ENCODE peak calls at places on chromosomes 4 and X, in nine cellular contexts. D is CD4-positive, alpha-beta memory T cell; M is tibial artery; A is sigmoid colon; Z is GM23338; K is astrocyte; L is fibroblast of lung; O is body of pancreas; E is mesendoderm. C is an unnamed sample.

GRCh38 chrX:118550792-118551191 is 55.2 kb downstream of the DOCK11 start:
- DNase-seq in L (peak; percentile 23), Z (no peak), D (no peak), O (no peak), E (no peak), A (no peak), M (no peak), K (peak; percentile 6), C (no peak)

GRCh38 chr4:24489870-24490269 is 94.5 kb downstream of the DHX15 start:
- DNase-seq in M (no peak), L (no peak), A (peak; percentile 71), Z (no peak), E (no peak), O (no peak), D (no peak), K (no peak), C (no peak)

GRCh38 chrX:95536661-95537060 is 1148.0 kb upstream of the DIAPH2 start:
- DNase-seq in A (no peak), O (no peak), E (no peak), D (no peak), K (no peak), L (no peak), M (no peak), Z (no peak), C (no peak)

GRCh38 chr4:100095729-100096595 is 94.3 kb downstream of the DDIT4L start:
- DNase-seq in E (peak; percentile 90), L (peak; percentile 73), Z (peak; percentile 83), D (peak; percentile 52), A (peak; percentile 84), O (peak; percentile 71), K (peak; percentile 60), M (peak; percentile 72), C (peak; percentile 79)

GRCh38 chr4:107519057-107519456 is 201.0 kb downstream of the PAPSS1 start:
- DNase-seq in L (peak; percentile 24), D (no peak), Z (peak; percentile 64), M (no peak), O (no peak), A (no peak), K (no peak), E (peak; percentile 47), C (no peak)

GRCh38 chrX:66728818-66729271 is 90.0 kb upstream of the EDA2R start:
- DNase-seq in O (peak; percentile 38), M (peak; percentile 22), Z (peak; percentile 68), L (peak; percentile 44), D (peak; percentile 60), A (peak; percentile 57), K (peak; percentile 16), E (peak; percentile 76), C (peak; percentile 64)

GRCh38 chrX:123159403-123159802 is 24.7 kb upstream of the GRIA3 start:
- DNase-seq in D (no peak), Z (no peak), M (no peak), A (no peak), E (no peak), L (no peak), K (no peak), O (no peak), C (no peak)

GRCh38 chr4:1463088-1463926 is 57.1 kb upstream of the NKX1-1 start:
- DNase-seq in M (no peak), D (no peak), E (no peak), L (peak; percentile 7), O (no peak), A (no peak), Z (no peak), K (no peak), C (peak; percentile 72)

GRCh38 chrX:136453771-136454170 is 34.0 kb upstream of the BRS3 start:
- DNase-seq in K (no peak), Z (no peak), O (no peak), D (no peak), E (no peak), M (no peak), A (no peak), L (no peak), C (no peak)

GRCh38 chr4:76253511-76253910 is 2.0 kb downstream of the FAM47E start:
- DNase-seq in D (no peak), M (no peak), L (no peak), E (no peak), A (no peak), K (no peak), O (no peak), Z (no peak), C (no peak)

GRCh38 chrX:113644426-113644825 is 803.8 kb upstream of the AMOT start:
- DNase-seq in M (no peak), E (no peak), K (peak; percentile 64), O (no peak), Z (no peak), D (no peak), L (peak; percentile 73), A (no peak), C (no peak)

GRCh38 chrX:45710081-45710801 is 509.6 kb upstream of the DIPK2B start:
- DNase-seq in Z (no peak), E (no peak), D (no peak), A (no peak), K (peak; percentile 99), L (peak; percentile 99), M (no peak), O (no peak), C (no peak)

GRCh38 chrX:13009256-13009655 is 34.3 kb downstream of the TMSB4X start:
- DNase-seq in D (no peak), Z (no peak), K (no peak), L (peak; percentile 45), A (no peak), E (no peak), M (no peak), O (peak; percentile 63), C (no peak)

GRCh38 chrX:39859991-39860861 is 237.5 kb downstream of the BCOR start:
- DNase-seq in M (no peak), O (no peak), D (peak; percentile 90), A (peak; percentile 68), E (peak; percentile 91), Z (peak; percentile 33), L (peak; percentile 92), K (peak; percentile 91), C (no peak)
- H3K4me1 ChIP-seq in M (peaks cover 16% of the 10 kb centered on the region), O (no peaks in the 10 kb centered on the region), D (peaks cover 28% of the 10 kb centered on the region), A (no peaks in the 10 kb centered on the region), E (peaks cover 4% of the 10 kb centered on the region), Z (no peaks in the 10 kb centered on the region), L (no peaks in the 10 kb centered on the region), K (peaks cover 22% of the 10 kb centered on the region), C (no peaks in the 10 kb centered on the region)

DNA sequence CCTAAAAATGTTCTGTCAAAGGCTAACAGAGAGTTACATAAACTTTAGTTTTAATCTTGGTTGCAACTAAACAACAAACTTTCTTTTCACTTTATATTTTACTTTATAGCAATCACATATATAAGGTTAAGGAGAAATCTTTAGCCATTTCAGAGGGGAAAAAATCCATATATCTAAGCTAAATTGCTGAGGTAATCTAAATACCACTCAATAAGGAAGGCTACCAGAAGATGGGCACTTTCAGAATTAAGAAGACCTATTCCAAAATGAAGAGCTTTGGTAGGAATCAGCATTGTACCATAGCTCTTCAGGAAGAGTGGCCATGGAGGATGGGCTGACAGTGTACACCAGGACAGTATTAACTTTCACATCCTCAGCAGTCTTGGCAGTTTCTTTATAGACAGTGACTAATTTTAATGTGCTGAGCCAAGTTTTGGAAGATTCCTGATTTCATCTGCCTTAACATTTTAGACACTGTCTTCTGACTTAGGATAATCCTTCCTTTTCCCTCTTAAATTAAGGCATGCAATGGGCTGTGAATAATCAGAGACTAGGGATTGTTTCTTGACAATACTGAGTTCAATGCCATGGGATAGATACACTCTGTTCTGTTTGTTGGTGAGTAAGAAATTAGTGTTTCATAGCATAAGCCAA is 7.1 kb downstream of the FAT4 start:
- DNase-seq in D (no peak), A (no peak), L (peak; percentile 65), Z (no peak), K (peak; percentile 58), O (no peak), M (no peak), E (no peak), C (no peak)
- H3K4me1 ChIP-seq in D (no peaks in the 10 kb centered on the region), A (peaks cover 34% of the 10 kb centered on the region), L (peaks cover 2% of the 10 kb centered on the region), Z (peaks cover 26% of the 10 kb centered on the region), K (peaks cover 28% of the 10 kb centered on the region), O (peaks cover 20% of the 10 kb centered on the region), M (peaks cover 90% of the 10 kb centered on the region), E (no peaks in the 10 kb centered on the region), C (peaks cover 10% of the 10 kb centered on the region)

GRCh38 chr4:159175989-159176375 is 73.1 kb downstream of the RAPGEF2 start:
- DNase-seq in K (no peak), O (no peak), Z (no peak), A (no peak), D (no peak), E (no peak), L (no peak), M (no peak), C (no peak)

GRCh38 chr4:159178147-159178541 is 75.3 kb downstream of the RAPGEF2 start:
- DNase-seq in A (no peak), L (peak; percentile 12), O (no peak), D (no peak), E (no peak), M (no peak), Z (no peak), K (no peak), C (no peak)

GRCh38 chr4:159177265-159178146 is 74.6 kb downstream of the RAPGEF2 start:
- DNase-seq in L (no peak), E (no peak), D (no peak), O (no peak), K (no peak), A (no peak), M (no peak), Z (no peak), C (no peak)

GRCh38 chr4:159174645-159175147 is 71.8 kb downstream of the RAPGEF2 start:
- DNase-seq in A (no peak), Z (no peak), D (no peak), O (no peak), M (no peak), E (no peak), L (no peak), K (no peak), C (no peak)

DNA sequence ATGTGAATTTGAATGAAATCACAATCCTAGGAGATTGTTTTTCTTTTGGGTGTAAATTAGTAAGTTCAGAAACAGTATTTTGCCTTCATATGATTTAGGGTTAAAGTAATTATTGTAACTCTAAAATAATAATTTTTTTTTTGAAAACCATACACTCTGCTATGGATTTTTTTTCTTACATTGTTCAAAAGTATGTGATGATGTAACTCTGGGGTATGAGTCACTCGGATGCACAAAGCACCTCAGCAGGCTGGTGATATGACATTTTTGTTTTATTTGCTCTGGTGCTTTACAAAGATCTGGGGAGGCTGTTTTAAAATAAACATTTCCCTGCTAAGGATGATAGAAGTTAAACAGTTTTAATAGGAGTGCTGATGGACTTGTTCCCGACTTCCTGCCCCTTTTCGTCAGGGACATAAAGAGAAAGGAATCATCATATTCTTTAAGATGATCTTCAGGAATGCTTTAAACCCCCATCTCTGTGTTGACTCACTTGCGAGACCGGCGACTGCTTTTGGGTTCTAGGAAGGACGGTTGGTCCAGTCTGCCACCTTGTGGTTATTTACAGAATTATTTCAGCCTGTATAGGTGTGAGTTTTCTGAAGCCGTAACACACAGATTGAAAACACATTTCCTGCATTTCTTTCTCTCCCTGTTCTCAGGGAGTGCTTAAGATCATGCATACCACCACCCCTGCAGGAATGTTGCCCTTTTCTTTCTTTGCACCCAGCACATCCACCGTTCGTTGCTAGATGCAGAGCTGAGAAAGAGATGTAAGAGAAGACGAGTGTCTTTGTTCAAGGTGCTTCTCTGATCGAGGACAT is 72.5 kb downstream of the RAPGEF2 start:
- DNase-seq in L (peak; percentile 88), K (peak; percentile 83), D (peak; percentile 59), Z (peak; percentile 97), E (peak; percentile 97), M (peak; percentile 70), A (peak; percentile 80), O (peak; percentile 61), C (no peak)
- H3K4me1 ChIP-seq in L (peaks cover 4% of the 10 kb centered on the region), K (peaks cover 23% of the 10 kb centered on the region), D (peaks cover 16% of the 10 kb centered on the region), Z (peaks cover 68% of the 10 kb centered on the region), E (peaks cover 14% of the 10 kb centered on the region), M (peaks cover 85% of the 10 kb centered on the region), A (peaks cover 54% of the 10 kb centered on the region), O (peaks cover 35% of the 10 kb centered on the region), C (peaks cover 7% of the 10 kb centered on the region)

GRCh38 chr4:3729188-3729884 is 36.8 kb upstream of the ADRA2C start:
- DNase-seq in M (peak; percentile 55), L (peak; percentile 17), E (no peak), O (no peak), D (no peak), A (no peak), Z (no peak), K (peak; percentile 2), C (peak; percentile 67)
- H3K4me1 ChIP-seq in M (peaks cover 53% of the 10 kb centered on the region), L (no peaks in the 10 kb centered on the region), E (no peaks in the 10 kb centered on the region), O (peaks cover 4% of the 10 kb centered on the region), D (no peaks in the 10 kb centered on the region), A (no peaks in the 10 kb centered on the region), Z (peaks cover 20% of the 10 kb centered on the region), K (no peaks in the 10 kb centered on the region), C (no peaks in the 10 kb centered on the region)

C was measured in aorta.